ENCODE peak calls at places on chromosome 19, in ten cellular contexts. Y is PC-9, Q is fibroblast of lung, K is sigmoid colon, G is thoracic aorta, I is Caco-2, W is right lobe of liver, L is Peyer's patch, E is lower lobe of right lung, O is mammary epithelial cell. F is an unnamed sample.

GRCh38 chr19:50315773-50316448 is 13.3 kb downstream of the KCNC3 start:
- DNase-seq in E (no peak), G (no peak), W (no peak), Q (no peak), K (no peak), L (no peak), Y (no peak), O (no peak), I (peak; percentile 58), F (no peak)

GRCh38 chr19:35247526-35248309 is 1.1 kb upstream of the LSR start:
- DNase-seq in G (no peak), O (peak; percentile 96), Y (peak; percentile 91), L (peak; percentile 72), K (no peak), I (peak; percentile 97), W (peak; percentile 94), Q (no peak), E (peak; percentile 90), F (peak; percentile 47)

GRCh38 chr19:10193666-10194499 is 870 bp downstream of the DNMT1 start:
- DNase-seq in Q (peak; percentile 67), L (peak; percentile 32), W (no peak), I (no peak), K (no peak), Y (peak; percentile 60), G (no peak), O (peak; percentile 63), E (no peak), F (no peak)

GRCh38 chr19:16985403-16985802 is 41.2 kb downstream of the CPAMD8 start:
- DNase-seq in G (no peak), Y (no peak), Q (no peak), E (no peak), I (no peak), O (no peak), W (no peak), K (peak; percentile 1), L (no peak), F (no peak)

GRCh38 chr19:41815301-41815700 is 18.9 kb downstream of the CEACAM3 start:
- DNase-seq in I (no peak), O (no peak), W (peak; percentile 13), G (no peak), Q (no peak), K (no peak), E (no peak), Y (no peak), L (no peak), F (no peak)

GRCh38 chr19:11418518-11419506 is at the start of gene RGL3:
- DNase-seq in E (peak; percentile 67), L (no peak), O (no peak), Y (peak; percentile 56), Q (no peak), G (no peak), I (peak; percentile 84), W (peak; percentile 81), K (no peak), F (peak; percentile 42)

GRCh38 chr19:49911381-49912145 is 14.9 kb upstream of the IL4I1 start:
- DNase-seq in K (no peak), E (no peak), I (no peak), L (no peak), Q (no peak), Y (no peak), W (no peak), G (no peak), O (no peak), F (no peak)

GRCh38 chr19:49363265-49364082 is at the start of gene DKKL1:
- DNase-seq in Q (peak; percentile 97), I (peak; percentile 96), K (peak; percentile 100), E (peak; percentile 99), W (peak; percentile 98), L (peak; percentile 97), Y (peak; percentile 97), G (peak; percentile 99), O (peak; percentile 99), F (peak; percentile 99)

GRCh38 chr19:13781547-13781946 is 7.3 kb downstream of the C19orf53 start:
- DNase-seq in K (peak; percentile 94), Q (peak; percentile 95), W (no peak), E (peak; percentile 64), O (peak; percentile 63), I (peak; percentile 48), L (peak; percentile 37), Y (no peak), G (peak; percentile 77), F (peak; percentile 75)

GRCh38 chr19:46660601-46661019 is 372 bp downstream of the DACT3 start:
- DNase-seq in I (peak; percentile 37), Y (no peak), W (peak; percentile 59), L (no peak), G (no peak), K (no peak), Q (no peak), E (no peak), O (no peak), F (peak; percentile 53)

GRCh38 chr19:46660008-46660517 is 919 bp downstream of the DACT3 start:
- DNase-seq in Q (no peak), E (no peak), K (peak; percentile 74), G (no peak), L (no peak), I (no peak), Y (no peak), O (no peak), W (no peak), F (no peak)

GRCh38 chr19:46661020-46661731 is at the start of gene DACT3:
- DNase-seq in O (peak; percentile 100), W (peak; percentile 100), L (peak; percentile 100), I (peak; percentile 100), Q (peak; percentile 100), K (peak; percentile 100), E (peak; percentile 100), G (peak; percentile 100), Y (peak; percentile 99), F (peak; percentile 100)

GRCh38 chr19:46661735-46662592 is 982 bp upstream of the DACT3 start:
- DNase-seq in Q (peak; percentile 84), I (peak; percentile 88), W (peak; percentile 80), O (peak; percentile 79), G (no peak), Y (peak; percentile 81), L (peak; percentile 81), E (peak; percentile 85), K (peak; percentile 95), F (peak; percentile 87)

GRCh38 chr19:46659151-46660007 is 1.6 kb downstream of the DACT3 start:
- DNase-seq in E (peak; percentile 51), O (no peak), Q (no peak), K (peak; percentile 85), I (peak; percentile 25), W (no peak), L (no peak), Y (no peak), G (no peak), F (peak; percentile 47)
- H3K4me3 ChIP-seq in E (peak overlapping the region; percentile 65), O (no peak overlapping the region), Q (peak overlapping the region; percentile 58), K (peak overlapping the region; percentile 83), I (no peak overlapping the region), W (peak overlapping the region; percentile 44), L (peak overlapping the region; percentile 58), Y (no peak overlapping the region), G (peak overlapping the region; percentile 97), F (peak overlapping the region; percentile 62)

GRCh38 chr19:33865306-33865705 is 68.6 kb downstream of the KCTD15 start:
- DNase-seq in K (no peak), Y (no peak), E (no peak), O (no peak), G (no peak), W (no peak), I (no peak), L (no peak), Q (no peak), F (no peak)

GRCh38 chr19:33868076-33868735 is 71.5 kb downstream of the KCTD15 start:
- DNase-seq in W (no peak), Q (no peak), I (no peak), O (no peak), L (no peak), K (no peak), Y (no peak), G (no peak), E (no peak), F (peak; percentile 3)

GRCh38 chr19:33866696-33867095 is 70.0 kb downstream of the KCTD15 start:
- DNase-seq in I (no peak), E (no peak), Y (no peak), O (no peak), W (no peak), G (no peak), L (no peak), K (no peak), Q (no peak), F (no peak)

GRCh38 chr19:33871605-33872004 is 74.9 kb downstream of the KCTD15 start:
- DNase-seq in L (no peak), W (no peak), O (no peak), E (no peak), I (no peak), Y (no peak), K (no peak), Q (no peak), G (no peak), F (no peak)

DNA sequence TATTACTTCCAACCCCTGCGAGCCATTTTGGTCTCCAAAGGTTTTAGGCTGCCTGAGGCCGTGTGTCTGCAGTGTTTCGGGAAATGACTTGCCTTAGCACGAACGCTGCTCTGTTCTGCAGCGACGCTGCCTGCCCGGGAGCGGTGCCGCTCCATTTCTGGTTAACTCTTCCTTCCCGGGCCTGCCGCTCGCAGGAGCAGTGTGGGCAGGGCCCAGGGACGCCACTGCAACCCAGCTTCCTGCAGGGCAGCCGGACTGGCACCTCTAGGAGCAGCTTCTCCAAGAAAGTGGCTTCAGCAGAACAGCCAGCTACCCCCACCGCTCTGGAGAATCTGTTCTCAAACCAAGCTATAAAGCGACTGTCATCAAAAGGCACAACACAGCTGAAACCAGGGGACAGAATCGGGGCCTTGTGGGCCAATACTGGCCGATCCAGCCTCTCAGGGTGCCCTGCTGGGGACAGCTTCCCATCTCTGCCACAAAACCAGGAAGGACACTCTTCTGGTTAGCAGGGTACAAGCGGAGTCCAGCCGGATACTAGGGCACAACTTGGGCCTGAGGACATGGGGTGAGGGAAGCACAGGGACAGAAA is 72.2 kb downstream of the KCTD15 start:
- DNase-seq in K (peak; percentile 77), O (peak; percentile 50), L (no peak), Q (peak; percentile 3), W (no peak), G (no peak), I (peak; percentile 27), E (no peak), Y (no peak), F (peak; percentile 26)
- TF ChIP-seq CTCF in K (no peak), O (no peak), L (no peak), Q (peak; percentile 8), W (no peak), G (no peak), I (no peak), E (no peak), Y (no peak), F (peak; percentile 47)

DNA sequence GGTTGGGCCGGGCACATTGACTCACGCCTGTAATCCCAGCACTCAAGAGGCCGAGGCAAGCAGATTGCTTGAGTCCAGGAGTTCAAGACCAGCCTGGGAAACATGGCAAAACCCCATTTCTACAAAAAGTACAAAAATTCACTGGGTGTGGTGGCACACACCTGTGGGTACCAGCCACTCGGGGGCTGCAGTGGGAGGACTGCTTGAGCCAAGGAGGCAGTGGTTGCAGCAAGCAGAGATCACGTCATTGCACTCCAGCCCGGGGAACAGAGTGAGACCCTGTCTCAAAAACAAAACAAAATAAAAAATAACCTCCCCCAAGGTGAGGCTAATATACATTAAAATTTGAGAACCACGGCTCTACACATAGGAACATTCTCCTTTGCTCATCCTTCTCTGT is 24.9 kb downstream of the NLRP13 start:
- DNase-seq in O (no peak), G (no peak), Y (no peak), W (no peak), I (no peak), Q (no peak), E (no peak), L (no peak), K (no peak), F (no peak)
- H3K4me1 ChIP-seq in O (no peaks in the 10 kb centered on the region), G (no peaks in the 10 kb centered on the region), Y (no peaks in the 10 kb centered on the region), W (no peaks in the 10 kb centered on the region), I (no peaks in the 10 kb centered on the region), Q (no peaks in the 10 kb centered on the region), E (no peaks in the 10 kb centered on the region), L (no peaks in the 10 kb centered on the region), K (no peaks in the 10 kb centered on the region), F (no peaks in the 10 kb centered on the region)

GRCh38 chr19:1854542-1855039 is 6.3 kb upstream of the REXO1 start:
- DNase-seq in G (no peak), E (peak; percentile 72), I (no peak), L (no peak), Y (no peak), W (peak; percentile 65), O (no peak), K (peak; percentile 69), Q (no peak), F (peak; percentile 78)
- H3K4me3 ChIP-seq in G (peak overlapping the region; percentile 41), E (peak overlapping the region; percentile 60), I (no peak overlapping the region), L (no peak overlapping the region), Y (no peak overlapping the region), W (no peak overlapping the region), O (peak overlapping the region; percentile 45), K (no peak overlapping the region), Q (no peak overlapping the region), F (peak overlapping the region; percentile 54)